ENCODE peak calls at places on chromosomes 2 and 18, in six cellular contexts. N, X, F, Z, T and Y are unnamed samples.

GRCh38 chr18:44778788-44779187 is 98.1 kb downstream of the SETBP1 start:
- DNase-seq in N (no peak), X (no peak), F (peak; percentile 37), Z (no peak), T (no peak), Y (no peak)

GRCh38 chr2:201790989-201791388 is 10.3 kb upstream of the ALS2 start:
- DNase-seq in N (no peak), X (no peak), F (no peak), Z (no peak), T (no peak), Y (no peak)

GRCh38 chr2:54348672-54349071 is 92.6 kb upstream of the TSPYL6 start:
- DNase-seq in N (no peak), X (no peak), F (no peak), Z (no peak), T (peak; percentile 19), Y (no peak)

GRCh38 chr2:61906187-61906470 is 655 bp downstream of the COMMD1 start:
- DNase-seq in N (no peak), X (no peak), F (no peak), Z (no peak), T (no peak), Y (no peak)

GRCh38 chr18:40810371-40810770 is 1144.7 kb upstream of the PIK3C3 start:
- DNase-seq in N (no peak), X (peak; percentile 54), F (no peak), Z (no peak), T (peak; percentile 59), Y (no peak)

GRCh38 chr2:165120740-165121467 is 82.9 kb downstream of the SCN3A start:
- DNase-seq in N (no peak), X (no peak), F (no peak), Z (no peak), T (no peak), Y (peak; percentile 58)

GRCh38 chr18:63207154-63207790 is 112.3 kb downstream of the BCL2 start:
- DNase-seq in N (no peak), X (no peak), F (no peak), Z (no peak), T (no peak), Y (no peak)

GRCh38 chr18:37122877-37123276 is 293.9 kb downstream of the KIAA1328 start:
- DNase-seq in N (no peak), X (no peak), F (no peak), Z (no peak), T (no peak), Y (no peak)

GRCh38 chr18:79834834-79835233 is 37.1 kb downstream of the KCNG2 start:
- DNase-seq in N (no peak), X (no peak), F (no peak), Z (no peak), T (no peak), Y (no peak)

GRCh38 chr18:27004056-27004829 is 138.7 kb upstream of the AQP4 start:
- DNase-seq in N (peak; percentile 33), X (peak; percentile 43), F (peak; percentile 25), Z (peak; percentile 2), T (peak; percentile 38), Y (no peak)

GRCh38 chr2:241762321-241762932 is 14.2 kb upstream of the GAL3ST2 start:
- DNase-seq in N (peak; percentile 41), X (peak; percentile 73), F (peak; percentile 38), Z (no peak), T (no peak), Y (no peak)
- TF ChIP-seq EZH2phosphoT487 in N (no peak), X (no peak), F (no peak), Z (no peak), T (no peak), Y (no peak)

GRCh38 chr2:121242175-121242875 is 42.7 kb downstream of the TFCP2L1 start:
- DNase-seq in N (peak; percentile 61), X (no peak), F (no peak), Z (no peak), T (no peak), Y (no peak)

GRCh38 chr2:121244616-121245015 is 40.4 kb downstream of the TFCP2L1 start:
- DNase-seq in N (no peak), X (no peak), F (no peak), Z (no peak), T (no peak), Y (no peak)

GRCh38 chr2:121242976-121243375 is 42.0 kb downstream of the TFCP2L1 start:
- DNase-seq in N (no peak), X (no peak), F (no peak), Z (no peak), T (no peak), Y (no peak)

GRCh38 chr2:121245120-121245820 is 39.7 kb downstream of the TFCP2L1 start:
- DNase-seq in N (no peak), X (no peak), F (no peak), Z (no peak), T (no peak), Y (no peak)

DNA sequence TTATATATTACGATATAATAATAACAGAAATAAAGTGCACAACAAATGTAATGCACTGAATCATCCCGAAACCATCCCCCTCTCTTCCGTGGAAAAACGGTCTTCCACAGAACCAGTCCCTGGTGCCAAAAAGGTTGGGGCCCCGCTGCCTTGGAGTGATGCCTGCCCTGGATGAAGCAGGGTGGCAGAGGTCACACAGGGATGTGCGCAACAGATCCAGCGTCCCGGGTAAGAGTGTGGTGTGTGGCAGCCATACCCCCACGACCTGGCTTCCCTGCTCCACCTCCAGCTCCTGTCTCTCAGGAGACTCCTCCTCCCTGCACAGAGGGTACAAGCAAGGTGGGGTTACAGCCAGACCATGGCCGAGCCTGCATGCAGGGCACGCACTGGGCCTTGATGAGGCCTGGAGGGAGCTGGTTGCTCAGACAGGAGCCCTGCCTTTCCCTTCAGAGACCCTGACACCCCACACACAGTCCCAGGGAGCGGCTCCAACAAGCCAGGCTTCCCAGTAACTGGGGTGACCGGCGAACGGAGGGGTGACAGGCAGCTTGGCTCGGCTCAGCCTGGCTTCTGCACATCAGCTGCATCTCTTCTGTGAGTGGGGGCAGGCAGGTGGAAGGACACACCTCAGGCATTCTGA is 41.1 kb downstream of the TFCP2L1 start:
- DNase-seq in N (no peak), X (no peak), F (no peak), Z (no peak), T (no peak), Y (no peak)
- H3K4me3 ChIP-seq in N (no peak overlapping the region), X (no peak overlapping the region), F (no peak overlapping the region), Z (no peak overlapping the region), T (no peak overlapping the region), Y (no peak overlapping the region)

DNA sequence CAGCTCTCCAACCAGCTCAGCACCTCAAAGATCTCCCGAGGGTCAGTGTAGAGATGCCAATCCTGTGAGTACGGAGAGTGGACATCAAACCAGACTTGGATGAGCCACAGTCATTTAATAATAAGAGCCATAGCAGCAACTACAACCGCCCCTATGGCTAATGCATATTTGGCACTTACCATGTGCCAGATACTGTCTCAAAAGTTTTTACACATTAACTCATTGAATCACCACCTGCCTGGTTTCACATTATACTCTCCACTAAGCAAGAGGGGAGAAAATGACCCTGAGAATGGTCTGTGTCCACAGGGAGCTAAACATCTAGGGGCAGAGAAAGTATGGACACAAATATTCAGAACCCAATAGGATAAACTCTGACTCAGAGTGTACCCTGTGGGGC is 2.6 kb downstream of the CNPPD1 start:
- DNase-seq in N (no peak), X (no peak), F (no peak), Z (no peak), T (peak; percentile 6), Y (no peak)
- H3K9ac ChIP-seq in N (no peak overlapping the region), X (no peak overlapping the region), F (no peak overlapping the region), Z (no peak overlapping the region), T (no peak overlapping the region), Y (no peak overlapping the region)

DNA sequence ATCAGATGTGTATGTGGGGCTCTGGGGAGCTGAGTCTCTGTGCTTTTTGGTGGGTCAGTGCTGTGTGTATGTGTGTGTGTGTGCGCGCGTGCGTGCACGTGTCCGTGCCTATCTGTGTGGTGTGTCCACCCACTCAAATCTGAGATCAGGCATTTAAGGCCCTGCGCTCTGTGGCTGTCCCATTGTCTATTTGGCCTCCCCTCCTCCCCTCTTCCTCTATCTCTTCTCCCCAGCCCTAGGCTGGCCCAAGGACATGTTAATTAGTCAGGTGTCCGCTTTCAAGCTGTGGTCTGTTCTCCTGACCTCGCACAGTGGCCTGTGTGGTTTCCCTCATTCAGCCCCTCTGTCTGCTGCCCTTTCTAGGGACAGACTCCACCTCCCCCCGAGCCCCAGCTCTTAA is 136.4 kb downstream of the DYSF start:
- DNase-seq in N (no peak), X (no peak), F (peak; percentile 60), Z (no peak), T (no peak), Y (no peak)
- TF ChIP-seq EZH2phosphoT487 in N (no peak), X (no peak), F (no peak), Z (no peak), T (no peak), Y (no peak)

DNA sequence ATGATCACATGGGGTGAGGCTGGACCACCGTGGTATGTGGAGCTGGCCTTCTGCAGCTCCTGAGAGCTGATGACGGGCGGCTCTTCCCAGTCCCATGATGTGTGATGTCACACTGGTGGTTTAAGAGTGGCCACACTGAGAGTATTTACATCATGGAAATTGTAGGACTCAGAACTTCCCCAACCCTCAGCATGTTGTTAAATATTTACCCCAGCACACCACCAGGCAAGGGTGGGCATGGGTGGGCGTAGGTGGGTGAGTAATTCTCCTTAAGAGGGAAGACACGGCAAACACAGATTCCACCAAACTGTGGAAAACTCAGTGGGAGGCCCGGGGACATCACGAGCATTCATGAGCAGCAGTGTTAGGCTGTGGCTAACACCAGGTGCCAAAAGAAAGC is 106.7 kb downstream of the ALPK2 start:
- DNase-seq in N (no peak), X (no peak), F (no peak), Z (no peak), T (no peak), Y (no peak)
- H3K4me3 ChIP-seq in N (no peak overlapping the region), X (no peak overlapping the region), F (no peak overlapping the region), Z (no peak overlapping the region), T (no peak overlapping the region), Y (no peak overlapping the region)

GRCh38 chr2:44801676-44802408 is 139.7 kb upstream of the SIX3 start:
- DNase-seq in N (no peak), X (no peak), F (peak; percentile 78), Z (no peak), T (peak; percentile 10), Y (no peak)
- H3K9ac ChIP-seq in N (no peak overlapping the region), X (no peak overlapping the region), F (no peak overlapping the region), Z (no peak overlapping the region), T (no peak overlapping the region), Y (no peak overlapping the region)

GRCh38 chr18:9380571-9381390 is 46.2 kb downstream of the TWSG1 start:
- DNase-seq in N (no peak), X (no peak), F (peak; percentile 17), Z (no peak), T (peak; percentile 63), Y (no peak)
- TF ChIP-seq EZH2phosphoT487 in N (no peak), X (no peak), F (no peak), Z (no peak), T (no peak), Y (no peak)

DNA sequence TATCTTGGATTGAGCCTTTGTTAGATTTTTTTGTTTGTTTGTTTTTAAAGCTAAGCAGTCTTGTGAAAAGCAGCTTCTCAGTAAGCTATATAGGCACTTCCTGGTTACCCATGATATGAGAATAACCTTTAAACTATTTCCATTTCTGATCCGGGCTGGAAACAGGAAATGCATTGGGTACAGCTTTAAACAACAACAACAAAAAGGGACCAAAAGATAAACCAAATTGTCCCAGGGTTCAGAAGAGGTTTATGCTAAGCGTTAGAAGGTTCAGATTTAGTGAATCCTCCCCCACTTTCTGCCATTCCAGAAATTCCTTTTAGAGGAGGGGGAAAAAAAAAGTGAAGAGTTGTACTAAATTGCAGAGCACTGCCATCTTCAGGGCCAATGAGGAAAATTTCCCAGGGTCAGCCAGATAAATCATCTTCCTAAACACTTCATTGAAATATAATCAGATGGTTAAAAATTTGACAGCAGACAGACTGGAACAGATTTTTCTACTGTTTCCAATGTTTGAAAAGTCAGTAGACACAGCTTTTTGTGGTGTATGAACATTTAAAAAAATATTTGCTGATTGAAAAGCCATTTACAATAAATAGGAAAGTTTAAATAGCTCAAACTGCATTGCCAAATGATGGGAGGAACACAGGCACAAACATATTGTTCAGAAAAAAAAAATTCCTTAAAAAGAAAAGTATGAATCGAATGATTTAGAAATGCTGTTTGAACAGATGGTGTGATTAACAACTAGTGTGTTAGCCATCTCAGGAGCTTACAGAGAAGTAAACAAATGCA is 190.0 kb upstream of the TANK start:
- DNase-seq in N (peak; percentile 69), X (peak; percentile 87), F (peak; percentile 85), Z (peak; percentile 55), T (peak; percentile 82), Y (peak; percentile 38)
- H3K4me3 ChIP-seq in N (no peak overlapping the region), X (peak overlapping the region; percentile 26), F (no peak overlapping the region), Z (no peak overlapping the region), T (peak overlapping the region; percentile 48), Y (no peak overlapping the region)